ENCODE peak calls at places on chromosomes 5 and 9, in seven cellular contexts. Q, P, F, A, L, B and V are unnamed samples.

GRCh38 chr9:69392826-69393225 is 67.8 kb downstream of the ENTREP1 start:
- DNase-seq in Q (no peak), P (no peak), F (no peak), A (no peak), L (no peak), B (no peak), V (no peak)

GRCh38 chr5:143699121-143699520 is 112.8 kb upstream of the HMHB1 start:
- DNase-seq in Q (no peak), P (no peak), F (no peak), A (no peak), L (no peak), B (no peak), V (no peak)

GRCh38 chr5:43042176-43042625 is 2.1 kb upstream of the ANXA2R start:
- DNase-seq in Q (peak; percentile 79), P (peak; percentile 82), F (peak; percentile 94), A (peak; percentile 80), L (peak; percentile 75), B (peak; percentile 78), V (peak; percentile 81)

GRCh38 chr9:128713411-128713780 is 10.5 kb downstream of the ZDHHC12 start:
- DNase-seq in Q (no peak), P (no peak), F (peak; percentile 42), A (no peak), L (peak; percentile 38), B (no peak), V (peak; percentile 23)

GRCh38 chr5:13955896-13956295 is 11.4 kb upstream of the DNAH5 start:
- DNase-seq in Q (no peak), P (no peak), F (no peak), A (no peak), L (no peak), B (no peak), V (no peak)

GRCh38 chr9:6197330-6197729 is 18.3 kb upstream of the IL33 start:
- DNase-seq in Q (no peak), P (no peak), F (no peak), A (peak; percentile 2), L (no peak), B (peak; percentile 24), V (no peak)

GRCh38 chr9:70747335-70747734 is 332.9 kb upstream of the KLF9 start:
- DNase-seq in Q (no peak), P (no peak), F (no peak), A (peak; percentile 2), L (no peak), B (no peak), V (no peak)

GRCh38 chr5:1665231-1665630 is 134.4 kb downstream of the MRPL36 start:
- DNase-seq in Q (no peak), P (no peak), F (no peak), A (no peak), L (no peak), B (no peak), V (no peak)

GRCh38 chr9:135797507-135798302 is 95.7 kb downstream of the KCNT1 start:
- DNase-seq in Q (no peak), P (peak; percentile 62), F (no peak), A (peak; percentile 71), L (no peak), B (peak; percentile 29), V (peak; percentile 36)

GRCh38 chr9:36401179-36401740 is 1.2 kb upstream of the RNF38 start:
- DNase-seq in Q (peak; percentile 79), P (no peak), F (no peak), A (peak; percentile 79), L (no peak), B (no peak), V (peak; percentile 81)

GRCh38 chr5:94153736-94154450 is 412.5 kb upstream of the POU5F2 start:
- DNase-seq in Q (no peak), P (no peak), F (no peak), A (no peak), L (no peak), B (no peak), V (no peak)

GRCh38 chr5:133990396-133990795 is 14.4 kb downstream of the VDAC1 start:
- DNase-seq in Q (no peak), P (no peak), F (no peak), A (no peak), L (no peak), B (no peak), V (no peak)
- H3K4me1 ChIP-seq in Q (peaks cover 17% of the 10 kb centered on the region), P (peaks cover 38% of the 10 kb centered on the region), F (no peaks in the 10 kb centered on the region), A (peaks cover 7% of the 10 kb centered on the region), L (peaks cover 18% of the 10 kb centered on the region), B (peaks cover 14% of the 10 kb centered on the region), V (peaks cover 10% of the 10 kb centered on the region)

DNA sequence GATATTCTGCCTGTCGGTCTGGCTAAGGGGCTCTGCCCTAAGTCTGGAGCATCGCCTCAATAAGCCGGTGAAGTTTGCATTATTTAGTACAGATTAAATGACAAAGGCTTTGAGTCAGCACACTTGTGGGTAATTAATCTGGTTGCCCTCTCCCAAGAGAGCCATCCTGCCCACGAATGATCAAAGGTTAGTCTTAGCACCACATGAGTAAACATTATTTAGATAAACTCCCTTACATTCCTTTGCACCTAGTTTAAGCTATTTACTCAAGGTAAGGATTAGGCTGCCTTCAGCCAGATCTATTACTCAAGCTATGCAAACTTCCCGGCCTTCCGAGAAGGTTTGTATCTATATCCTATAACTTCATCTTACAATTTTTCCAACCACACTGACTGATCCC is 572.1 kb downstream of the CHSY3 start:
- DNase-seq in Q (no peak), P (peak; percentile 18), F (no peak), A (no peak), L (no peak), B (peak; percentile 7), V (no peak)
- H3K9me3 ChIP-seq in Q (peaks cover 15% of the 10 kb centered on the region), P (no peaks in the 10 kb centered on the region), F (no peaks in the 10 kb centered on the region), A (peaks cover 5% of the 10 kb centered on the region), L (no peaks in the 10 kb centered on the region), B (no peaks in the 10 kb centered on the region), V (peaks cover 9% of the 10 kb centered on the region)

DNA sequence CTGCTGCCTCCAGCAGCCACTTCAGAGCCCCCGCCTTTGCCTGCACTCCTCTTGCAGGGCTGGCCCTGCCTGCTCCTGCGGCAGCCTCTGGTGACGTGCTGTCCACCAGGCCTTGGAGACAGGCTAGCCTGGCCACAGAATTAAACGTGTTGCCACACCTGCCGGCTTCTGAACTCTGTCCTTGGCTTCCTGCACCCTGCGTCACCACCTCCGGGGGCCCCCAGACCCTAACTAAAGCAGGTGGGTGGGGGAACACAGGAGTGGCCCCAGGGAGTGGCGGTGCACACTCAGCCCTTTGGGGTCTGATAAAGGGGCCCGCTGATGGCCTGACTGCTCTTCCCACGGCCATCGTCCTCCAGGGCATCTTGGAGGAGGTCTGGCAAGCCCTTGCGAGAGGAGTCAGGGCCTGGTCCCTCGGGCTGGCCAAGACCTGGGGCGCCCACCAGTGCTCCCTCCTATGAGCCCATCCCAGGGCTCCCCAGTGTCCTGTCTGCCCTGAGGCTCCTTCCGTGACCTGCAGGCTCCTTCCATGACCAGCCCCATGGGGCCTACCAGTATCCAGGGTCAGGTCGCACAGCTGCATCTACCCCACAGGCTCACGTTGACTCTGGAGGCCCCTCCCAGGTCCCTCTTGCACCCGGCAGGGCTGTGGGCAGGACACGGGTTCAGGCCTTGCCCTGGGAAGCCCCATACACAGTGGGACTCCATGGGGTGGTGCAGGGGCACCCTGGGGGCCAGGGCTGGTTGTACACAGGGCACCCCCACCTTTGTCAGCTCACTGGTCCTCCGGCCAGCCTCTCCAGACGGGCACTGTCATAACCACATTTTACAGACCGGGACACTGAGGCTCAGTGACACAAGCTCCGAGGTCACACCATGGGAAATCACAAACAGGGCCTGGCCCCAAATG is 1.0 kb upstream of the MAMDC4 start:
- DNase-seq in Q (peak; percentile 9), P (no peak), F (peak; percentile 39), A (no peak), L (no peak), B (no peak), V (peak; percentile 42)
- H3K4me3 ChIP-seq in Q (no peak overlapping the region), P (no peak overlapping the region), F (no peak overlapping the region), A (no peak overlapping the region), L (no peak overlapping the region), B (peak overlapping the region; percentile 90), V (no peak overlapping the region)

GRCh38 chr9:92964607-92964975 is 17.3 kb downstream of the FGD3 start:
- DNase-seq in Q (no peak), P (no peak), F (no peak), A (no peak), L (no peak), B (no peak), V (no peak)

GRCh38 chr9:92962846-92963245 is 15.5 kb downstream of the FGD3 start:
- DNase-seq in Q (no peak), P (no peak), F (no peak), A (no peak), L (peak; percentile 5), B (no peak), V (no peak)

GRCh38 chr9:92962303-92962649 is 15.0 kb downstream of the FGD3 start:
- DNase-seq in Q (no peak), P (no peak), F (no peak), A (no peak), L (no peak), B (no peak), V (peak; percentile 51)

GRCh38 chr9:92964981-92965758 is 17.8 kb downstream of the FGD3 start:
- DNase-seq in Q (peak; percentile 53), P (no peak), F (peak; percentile 60), A (peak; percentile 12), L (peak; percentile 60), B (no peak), V (peak; percentile 79)

DNA sequence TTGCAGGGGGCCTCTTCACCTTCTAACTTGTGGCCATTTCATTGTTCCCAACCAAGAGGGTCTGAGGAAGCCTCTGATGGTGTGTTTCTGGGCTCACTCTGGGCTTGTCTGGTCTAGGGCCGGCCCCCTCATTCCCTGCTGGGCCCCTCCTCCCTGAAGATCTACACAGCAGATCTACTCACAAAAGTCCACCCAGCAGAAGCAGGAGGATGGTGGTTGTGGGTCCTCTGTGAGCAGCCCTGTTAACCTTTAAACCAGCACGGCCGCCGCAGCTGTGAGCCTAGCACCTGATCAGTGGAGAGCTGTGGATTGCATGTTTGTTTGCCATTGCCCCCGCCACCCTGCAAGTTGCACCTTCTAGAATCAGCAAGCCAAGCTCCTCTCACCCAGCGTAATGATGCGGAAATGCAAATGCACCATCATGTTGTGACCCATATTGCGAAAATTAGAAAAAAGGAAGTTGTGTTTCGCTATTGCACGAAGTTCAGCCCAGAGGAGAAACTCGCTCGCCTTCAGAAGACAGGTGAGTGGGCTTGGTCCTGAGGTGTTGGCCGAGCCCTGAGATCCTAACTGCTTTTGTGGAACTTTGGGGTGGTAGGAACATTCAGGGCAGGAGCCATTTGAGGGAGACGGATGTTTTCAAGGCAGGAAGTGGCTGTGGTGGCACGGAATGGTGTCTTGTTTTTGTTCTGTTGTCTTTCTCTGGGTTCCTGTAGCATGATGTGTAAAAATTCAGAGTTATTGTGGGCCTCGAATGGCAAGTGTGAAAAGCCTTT is 16.7 kb downstream of the FGD3 start:
- DNase-seq in Q (peak; percentile 59), P (no peak), F (peak; percentile 93), A (peak; percentile 32), L (peak; percentile 59), B (no peak), V (peak; percentile 47)
- H3K4me1 ChIP-seq in Q (no peaks in the 10 kb centered on the region), P (no peaks in the 10 kb centered on the region), F (peaks cover 71% of the 10 kb centered on the region), A (no peaks in the 10 kb centered on the region), L (no peaks in the 10 kb centered on the region), B (no peaks in the 10 kb centered on the region), V (no peaks in the 10 kb centered on the region)